ENCODE peak calls at places on chromosomes 16 and 17, in five cellular contexts. S is T-helper 9 cell, A is fibroblast of gingiva, U is iris pigment epithelial cell, C is AG04450. P is an unnamed sample.
A peak's percentile ranks its signal among the peaks of the same experiment; 100 is the strongest.

GRCh38 chr17:15482476-15482875 is 15.1 kb upstream of the CDRT4 start:
- DNase-seq in C (no peak), U (no peak), A (no peak), S (no peak), P (no peak)

GRCh38 chr17:76734080-76734840 is 2.9 kb downstream of the SRSF2 start:
- DNase-seq in C (no peak), S (no peak), U (peak; percentile 65), A (peak; percentile 14), P (peak; percentile 36)

GRCh38 chr17:80856863-80857488 is 134.7 kb upstream of the CHMP6 start:
- DNase-seq in U (no peak), A (no peak), C (no peak), S (no peak), P (no peak)

GRCh38 chr16:3954411-3954921 is 74.0 kb upstream of the CREBBP start:
- DNase-seq in S (no peak), C (no peak), U (no peak), A (no peak), P (no peak)

GRCh38 chr17:43987131-43988021 is 17.0 kb upstream of the NAGS start:
- DNase-seq in S (no peak), C (no peak), U (no peak), A (no peak), P (no peak)

GRCh38 chr16:57245472-57246113 is 534 bp downstream of the ARL2BP start:
- DNase-seq in U (peak; percentile 22), C (no peak), S (peak; percentile 16), A (no peak), P (peak; percentile 49)

GRCh38 chr16:1495281-1496262 is 2.4 kb downstream of the TELO2 start:
- DNase-seq in C (no peak), S (no peak), A (no peak), U (no peak), P (no peak)

GRCh38 chr17:68993112-68993511 is 37.9 kb upstream of the ABCA8 start:
- DNase-seq in U (peak; percentile 51), C (no peak), A (peak; percentile 24), S (no peak), P (peak; percentile 25)

P was measured in A549.